ENCODE peak calls at places on chromosome 17, in six cellular contexts. One of them, this sample, is unnamed. For H3K9me3, the result is how much of the 10 kb centered on the place peaks cover.

GRCh38 chr17:20097362-20097761 is 88.2 kb downstream of the SPECC1 start:
- DNase-seq in CD8-positive, alpha-beta memory T cell: no peak
- DNase-seq in naive thymus-derived CD4-positive, alpha-beta T cell: no peak
- DNase-seq in endothelial cell of umbilical vein: no peak
- DNase-seq in CD4-positive, CD25-positive, alpha-beta regulatory T cell: no peak
- DNase-seq in psoas muscle: no peak
- DNase-seq in this sample: no peak

GRCh38 chr17:68289936-68290267 is 1.0 kb downstream of the SLC16A6 start:
- DNase-seq in endothelial cell of umbilical vein: no peak
- DNase-seq in CD8-positive, alpha-beta memory T cell: no peak
- DNase-seq in psoas muscle: no peak
- DNase-seq in naive thymus-derived CD4-positive, alpha-beta T cell: no peak
- DNase-seq in CD4-positive, CD25-positive, alpha-beta regulatory T cell: no peak
- DNase-seq in this sample: no peak

GRCh38 chr17:34222732-34223486 is 32.2 kb upstream of the CCL2 start:
- DNase-seq in psoas muscle: no peak
- DNase-seq in CD8-positive, alpha-beta memory T cell: no peak
- DNase-seq in naive thymus-derived CD4-positive, alpha-beta T cell: no peak
- DNase-seq in endothelial cell of umbilical vein: no peak
- DNase-seq in CD4-positive, CD25-positive, alpha-beta regulatory T cell: no peak
- DNase-seq in this sample: no peak

GRCh38 chr17:45936610-45937009 is 42.3 kb downstream of the MAPT start:
- DNase-seq in CD8-positive, alpha-beta memory T cell: no peak
- DNase-seq in CD4-positive, CD25-positive, alpha-beta regulatory T cell: no peak
- DNase-seq in endothelial cell of umbilical vein: no peak
- DNase-seq in psoas muscle: no peak
- DNase-seq in naive thymus-derived CD4-positive, alpha-beta T cell: no peak
- DNase-seq in this sample: no peak

GRCh38 chr17:8481089-8481488 is 45.4 kb downstream of the NDEL1 start:
- DNase-seq in naive thymus-derived CD4-positive, alpha-beta T cell: no peak
- DNase-seq in psoas muscle: no peak
- DNase-seq in CD4-positive, CD25-positive, alpha-beta regulatory T cell: no peak
- DNase-seq in endothelial cell of umbilical vein: no peak
- DNase-seq in CD8-positive, alpha-beta memory T cell: no peak
- DNase-seq in this sample: no peak

GRCh38 chr17:7445011-7445927 is at the start of gene CHRNB1:
- DNase-seq in psoas muscle: peak
- DNase-seq in naive thymus-derived CD4-positive, alpha-beta T cell: no peak
- DNase-seq in endothelial cell of umbilical vein: peak
- DNase-seq in CD8-positive, alpha-beta memory T cell: peak
- DNase-seq in CD4-positive, CD25-positive, alpha-beta regulatory T cell: no peak
- DNase-seq in this sample: peak

GRCh38 chr17:18141210-18141803 is 32.8 kb downstream of the MYO15A start:
- DNase-seq in endothelial cell of umbilical vein: peak
- DNase-seq in CD8-positive, alpha-beta memory T cell: peak
- DNase-seq in psoas muscle: no peak
- DNase-seq in naive thymus-derived CD4-positive, alpha-beta T cell: peak
- DNase-seq in CD4-positive, CD25-positive, alpha-beta regulatory T cell: peak
- DNase-seq in this sample: no peak

GRCh38 chr17:49748791-49749190 is 15.1 kb downstream of the FAM117A start:
- DNase-seq in CD8-positive, alpha-beta memory T cell: peak
- DNase-seq in psoas muscle: no peak
- DNase-seq in naive thymus-derived CD4-positive, alpha-beta T cell: peak
- DNase-seq in CD4-positive, CD25-positive, alpha-beta regulatory T cell: peak
- DNase-seq in endothelial cell of umbilical vein: no peak
- DNase-seq in this sample: no peak

GRCh38 chr17:83183150-83183820 is 103.9 kb downstream of the METRNL start:
- DNase-seq in CD4-positive, CD25-positive, alpha-beta regulatory T cell: no peak
- DNase-seq in endothelial cell of umbilical vein: no peak
- DNase-seq in CD8-positive, alpha-beta memory T cell: no peak
- DNase-seq in naive thymus-derived CD4-positive, alpha-beta T cell: no peak
- DNase-seq in psoas muscle: peak
- DNase-seq in this sample: peak

GRCh38 chr17:28663723-28664122 is 1.7 kb downstream of the SUPT6H start:
- DNase-seq in CD8-positive, alpha-beta memory T cell: no peak
- DNase-seq in naive thymus-derived CD4-positive, alpha-beta T cell: no peak
- DNase-seq in psoas muscle: no peak
- DNase-seq in CD4-positive, CD25-positive, alpha-beta regulatory T cell: no peak
- DNase-seq in endothelial cell of umbilical vein: no peak
- DNase-seq in this sample: no peak
- H3K4me3 ChIP-seq in CD8-positive, alpha-beta memory T cell: no peak
- H3K4me3 ChIP-seq in naive thymus-derived CD4-positive, alpha-beta T cell: no peak
- H3K4me3 ChIP-seq in psoas muscle: peak
- H3K4me3 ChIP-seq in CD4-positive, CD25-positive, alpha-beta regulatory T cell: peak
- H3K4me3 ChIP-seq in endothelial cell of umbilical vein: no peak
- H3K4me3 ChIP-seq in this sample: no peak

GRCh38 chr17:42475121-42475520 is 16.4 kb downstream of the ATP6V0A1 start:
- DNase-seq in CD8-positive, alpha-beta memory T cell: no peak
- DNase-seq in psoas muscle: no peak
- DNase-seq in naive thymus-derived CD4-positive, alpha-beta T cell: no peak
- DNase-seq in endothelial cell of umbilical vein: no peak
- DNase-seq in CD4-positive, CD25-positive, alpha-beta regulatory T cell: no peak
- DNase-seq in this sample: no peak

GRCh38 chr17:42477173-42477572 is 18.5 kb downstream of the ATP6V0A1 start:
- DNase-seq in endothelial cell of umbilical vein: no peak
- DNase-seq in CD8-positive, alpha-beta memory T cell: no peak
- DNase-seq in psoas muscle: no peak
- DNase-seq in naive thymus-derived CD4-positive, alpha-beta T cell: no peak
- DNase-seq in CD4-positive, CD25-positive, alpha-beta regulatory T cell: no peak
- DNase-seq in this sample: no peak

GRCh38 chr17:42475853-42476252 is 17.2 kb downstream of the ATP6V0A1 start:
- DNase-seq in endothelial cell of umbilical vein: no peak
- DNase-seq in CD4-positive, CD25-positive, alpha-beta regulatory T cell: no peak
- DNase-seq in naive thymus-derived CD4-positive, alpha-beta T cell: no peak
- DNase-seq in psoas muscle: no peak
- DNase-seq in CD8-positive, alpha-beta memory T cell: no peak
- DNase-seq in this sample: no peak

GRCh38 chr17:42472709-42473521 is 14.2 kb downstream of the ATP6V0A1 start:
- DNase-seq in CD8-positive, alpha-beta memory T cell: no peak
- DNase-seq in endothelial cell of umbilical vein: no peak
- DNase-seq in CD4-positive, CD25-positive, alpha-beta regulatory T cell: no peak
- DNase-seq in naive thymus-derived CD4-positive, alpha-beta T cell: no peak
- DNase-seq in psoas muscle: no peak
- DNase-seq in this sample: peak

DNA sequence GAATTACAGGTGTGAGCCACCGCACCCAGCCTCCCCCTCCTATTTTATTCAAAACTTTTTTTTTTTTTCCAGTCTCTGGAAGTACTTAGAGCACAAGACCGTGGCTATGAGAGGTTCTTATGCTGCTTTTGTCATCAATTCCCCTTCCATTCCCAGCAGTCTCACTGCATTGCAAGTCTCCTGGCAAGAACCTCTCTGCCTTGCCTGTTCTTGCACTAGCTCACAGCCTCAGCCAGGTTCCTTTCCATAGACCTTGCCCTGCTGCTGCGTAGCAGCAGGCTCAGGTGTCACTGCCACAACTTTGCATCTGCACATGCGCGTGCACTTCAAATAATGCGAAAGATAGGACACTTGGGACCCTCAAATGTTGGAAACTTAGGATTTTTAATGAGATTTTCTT is 15.6 kb downstream of the ATP6V0A1 start:
- DNase-seq in CD8-positive, alpha-beta memory T cell: no peak
- DNase-seq in psoas muscle: no peak
- DNase-seq in endothelial cell of umbilical vein: no peak
- DNase-seq in naive thymus-derived CD4-positive, alpha-beta T cell: no peak
- DNase-seq in CD4-positive, CD25-positive, alpha-beta regulatory T cell: no peak
- DNase-seq in this sample: no peak
- H3K9me3 ChIP-seq in CD8-positive, alpha-beta memory T cell: under half
- H3K9me3 ChIP-seq in psoas muscle: under half
- H3K9me3 ChIP-seq in endothelial cell of umbilical vein: under half
- H3K9me3 ChIP-seq in naive thymus-derived CD4-positive, alpha-beta T cell: under half
- H3K9me3 ChIP-seq in CD4-positive, CD25-positive, alpha-beta regulatory T cell: under half
- H3K9me3 ChIP-seq in this sample: under half

GRCh38 chr17:2018716-2019490 is 6.2 kb downstream of the RTN4RL1 start:
- DNase-seq in CD8-positive, alpha-beta memory T cell: no peak
- DNase-seq in psoas muscle: no peak
- DNase-seq in endothelial cell of umbilical vein: no peak
- DNase-seq in naive thymus-derived CD4-positive, alpha-beta T cell: no peak
- DNase-seq in CD4-positive, CD25-positive, alpha-beta regulatory T cell: no peak
- DNase-seq in this sample: no peak

GRCh38 chr17:2015314-2015713 is 9.8 kb downstream of the RTN4RL1 start:
- DNase-seq in CD4-positive, CD25-positive, alpha-beta regulatory T cell: no peak
- DNase-seq in endothelial cell of umbilical vein: no peak
- DNase-seq in naive thymus-derived CD4-positive, alpha-beta T cell: no peak
- DNase-seq in CD8-positive, alpha-beta memory T cell: no peak
- DNase-seq in psoas muscle: peak
- DNase-seq in this sample: no peak

GRCh38 chr17:2016494-2016893 is 8.6 kb downstream of the RTN4RL1 start:
- DNase-seq in CD8-positive, alpha-beta memory T cell: no peak
- DNase-seq in CD4-positive, CD25-positive, alpha-beta regulatory T cell: no peak
- DNase-seq in naive thymus-derived CD4-positive, alpha-beta T cell: no peak
- DNase-seq in psoas muscle: peak
- DNase-seq in endothelial cell of umbilical vein: no peak
- DNase-seq in this sample: no peak

GRCh38 chr17:2020721-2021120 is 4.4 kb downstream of the RTN4RL1 start:
- DNase-seq in CD8-positive, alpha-beta memory T cell: no peak
- DNase-seq in endothelial cell of umbilical vein: peak
- DNase-seq in CD4-positive, CD25-positive, alpha-beta regulatory T cell: no peak
- DNase-seq in psoas muscle: peak
- DNase-seq in naive thymus-derived CD4-positive, alpha-beta T cell: no peak
- DNase-seq in this sample: no peak

DNA sequence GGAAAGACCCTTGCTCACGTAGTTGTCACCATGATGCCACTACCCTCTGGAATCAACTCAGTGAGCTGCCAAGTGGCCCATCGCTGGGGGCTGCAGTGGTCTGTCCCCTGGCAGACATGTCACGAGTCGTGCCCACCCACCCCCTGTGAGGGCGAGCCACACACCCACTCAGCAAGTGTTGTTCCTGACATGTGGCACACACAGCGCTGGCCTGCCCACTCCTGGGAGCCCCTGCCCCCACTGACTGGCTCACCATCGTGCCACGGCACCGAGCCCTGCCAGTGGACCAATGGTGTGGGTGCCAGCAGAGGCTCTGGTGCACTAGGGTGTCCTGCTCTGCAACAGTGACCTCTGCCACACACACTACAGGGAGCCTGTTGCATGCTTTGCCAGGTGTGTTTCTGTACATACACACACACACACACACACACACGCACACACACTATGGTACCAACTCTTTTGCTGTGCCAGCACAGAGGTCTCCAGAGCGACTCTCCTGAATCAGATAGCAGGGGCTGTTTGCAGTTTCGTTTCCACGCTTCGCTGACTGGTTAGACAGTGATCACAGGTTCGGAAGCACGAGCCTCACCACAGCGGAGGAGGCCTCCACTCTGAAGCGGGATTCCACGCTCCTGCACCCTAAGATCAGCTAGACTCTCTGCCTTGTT is 7.7 kb downstream of the RTN4RL1 start:
- DNase-seq in CD4-positive, CD25-positive, alpha-beta regulatory T cell: no peak
- DNase-seq in psoas muscle: peak
- DNase-seq in naive thymus-derived CD4-positive, alpha-beta T cell: no peak
- DNase-seq in CD8-positive, alpha-beta memory T cell: no peak
- DNase-seq in endothelial cell of umbilical vein: no peak
- DNase-seq in this sample: no peak
- H3K4me3 ChIP-seq in CD4-positive, CD25-positive, alpha-beta regulatory T cell: no peak
- H3K4me3 ChIP-seq in psoas muscle: no peak
- H3K4me3 ChIP-seq in naive thymus-derived CD4-positive, alpha-beta T cell: no peak
- H3K4me3 ChIP-seq in CD8-positive, alpha-beta memory T cell: no peak
- H3K4me3 ChIP-seq in endothelial cell of umbilical vein: no peak
- H3K4me3 ChIP-seq in this sample: no peak

GRCh38 chr17:22671110-22671509 is 978.8 kb downstream of the KCNJ18 start:
- DNase-seq in psoas muscle: no peak
- DNase-seq in CD8-positive, alpha-beta memory T cell: no peak
- DNase-seq in CD4-positive, CD25-positive, alpha-beta regulatory T cell: no peak
- DNase-seq in naive thymus-derived CD4-positive, alpha-beta T cell: no peak
- DNase-seq in endothelial cell of umbilical vein: no peak
- DNase-seq in this sample: no peak
- H3K9me3 ChIP-seq in psoas muscle: under half
- H3K9me3 ChIP-seq in CD8-positive, alpha-beta memory T cell: under half
- H3K9me3 ChIP-seq in CD4-positive, CD25-positive, alpha-beta regulatory T cell: under half
- H3K9me3 ChIP-seq in naive thymus-derived CD4-positive, alpha-beta T cell: under half
- H3K9me3 ChIP-seq in endothelial cell of umbilical vein: under half
- H3K9me3 ChIP-seq in this sample: under half

DNA sequence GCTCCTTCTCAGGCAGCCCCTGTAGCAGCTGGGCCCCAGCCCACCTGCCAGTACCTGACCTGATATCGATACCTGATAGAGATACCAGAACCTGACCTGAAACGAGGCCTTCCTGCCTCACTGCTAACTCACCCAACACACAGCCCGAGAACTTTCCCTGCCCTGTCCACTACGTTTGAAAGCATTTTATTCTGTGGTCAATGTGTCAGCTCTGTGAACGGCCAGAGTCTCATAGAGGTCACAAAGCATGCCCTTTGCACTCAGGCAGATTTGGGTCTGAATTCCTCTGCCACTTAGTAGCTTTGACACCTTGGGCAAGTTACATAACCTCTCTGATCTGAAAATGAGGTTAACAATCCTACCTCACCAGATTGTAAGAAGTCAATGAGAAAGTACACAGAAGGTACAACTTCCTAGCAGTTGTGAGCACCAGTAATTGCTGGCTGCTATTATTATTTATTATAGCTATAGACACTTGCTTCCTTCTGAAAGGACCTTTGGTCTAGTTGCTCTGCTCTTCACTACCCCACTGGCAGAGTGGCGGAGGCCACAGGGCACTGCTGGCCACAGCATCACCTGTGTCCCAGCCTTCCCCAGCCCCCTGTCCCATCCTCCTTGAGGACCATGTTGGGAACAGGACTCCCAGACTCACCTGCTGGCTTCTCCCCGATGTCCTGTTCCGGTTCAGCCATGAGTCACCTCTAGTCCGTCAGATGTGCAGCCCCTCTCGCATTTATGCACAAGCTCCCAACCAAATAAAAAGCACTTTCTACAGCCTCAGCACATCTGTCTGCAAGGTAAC is 895 bp downstream of the ANKRD40CL start:
- DNase-seq in endothelial cell of umbilical vein: no peak
- DNase-seq in CD4-positive, CD25-positive, alpha-beta regulatory T cell: no peak
- DNase-seq in psoas muscle: peak
- DNase-seq in CD8-positive, alpha-beta memory T cell: no peak
- DNase-seq in naive thymus-derived CD4-positive, alpha-beta T cell: no peak
- DNase-seq in this sample: no peak
- H3K4me3 ChIP-seq in endothelial cell of umbilical vein: no peak
- H3K4me3 ChIP-seq in CD4-positive, CD25-positive, alpha-beta regulatory T cell: no peak
- H3K4me3 ChIP-seq in psoas muscle: no peak
- H3K4me3 ChIP-seq in CD8-positive, alpha-beta memory T cell: no peak
- H3K4me3 ChIP-seq in naive thymus-derived CD4-positive, alpha-beta T cell: no peak
- H3K4me3 ChIP-seq in this sample: no peak

GRCh38 chr17:30148376-30148775 is 31.8 kb downstream of the NSRP1 start:
- DNase-seq in psoas muscle: no peak
- DNase-seq in CD4-positive, CD25-positive, alpha-beta regulatory T cell: no peak
- DNase-seq in CD8-positive, alpha-beta memory T cell: no peak
- DNase-seq in naive thymus-derived CD4-positive, alpha-beta T cell: no peak
- DNase-seq in endothelial cell of umbilical vein: no peak
- DNase-seq in this sample: no peak
- H3K9me3 ChIP-seq in psoas muscle: under half
- H3K9me3 ChIP-seq in CD4-positive, CD25-positive, alpha-beta regulatory T cell: under half
- H3K9me3 ChIP-seq in CD8-positive, alpha-beta memory T cell: under half
- H3K9me3 ChIP-seq in naive thymus-derived CD4-positive, alpha-beta T cell: under half
- H3K9me3 ChIP-seq in endothelial cell of umbilical vein: under half
- H3K9me3 ChIP-seq in this sample: under half